ENCODE peak calls at places on chromosomes 11 and 22, in five cellular contexts. P is kidney, O is pancreas, I is IMR-90, T is bronchial epithelial cell. Q is an unnamed sample.

GRCh38 chr11:2139691-2140337 is 625 bp upstream of the IGF2 start:
- DNase-seq in P (peak), O (no peak), I (no peak), T (no peak), Q (no peak)

GRCh38 chr22:19478086-19478392 is 954 bp downstream of the UFD1 start:
- DNase-seq in P (no peak), O (no peak), I (no peak), T (no peak), Q (no peak)

GRCh38 chr11:115415939-115416338 is 88.3 kb downstream of the CADM1 start:
- DNase-seq in P (no peak), O (no peak), I (no peak), T (no peak), Q (no peak)

GRCh38 chr22:40544758-40545157 is 91.8 kb downstream of the MRTFA start:
- DNase-seq in P (no peak), O (no peak), I (no peak), T (no peak), Q (no peak)

GRCh38 chr22:20946080-20946986 is 20.7 kb upstream of the AIFM3 start:
- DNase-seq in P (no peak), O (no peak), I (peak), T (peak), Q (no peak)

GRCh38 chr11:13721760-13722159 is 53.3 kb downstream of the FAR1 start:
- DNase-seq in P (no peak), O (no peak), I (no peak), T (peak), Q (no peak)

GRCh38 chr11:108624196-108624925 is 30.8 kb upstream of the EXPH5 start:
- DNase-seq in P (no peak), O (no peak), I (no peak), T (no peak), Q (no peak)

GRCh38 chr11:78759067-78759466 is 184.4 kb upstream of the NARS2 start:
- DNase-seq in P (no peak), O (no peak), I (no peak), T (no peak), Q (no peak)

GRCh38 chr11:6210274-6210955 is 5.1 kb downstream of the C11orf42 start:
- DNase-seq in P (no peak), O (no peak), I (peak), T (no peak), Q (no peak)

GRCh38 chr11:110471315-110471714 is 41.6 kb downstream of the FDX1 start:
- DNase-seq in P (no peak), O (no peak), I (peak), T (peak), Q (no peak)

GRCh38 chr11:98625526-98625925 is 395.2 kb upstream of the CNTN5 start:
- DNase-seq in P (no peak), O (no peak), I (no peak), T (no peak), Q (no peak)

GRCh38 chr11:126400019-126400962 is 44.8 kb downstream of the ST3GAL4 start:
- DNase-seq in P (no peak), O (no peak), I (no peak), T (no peak), Q (no peak)

GRCh38 chr11:114270531-114271270 is 25.5 kb upstream of the NNMT start:
- DNase-seq in P (no peak), O (no peak), I (no peak), T (no peak), Q (no peak)

GRCh38 chr11:69075421-69076128 is 26.8 kb downstream of the TPCN2 start:
- DNase-seq in P (no peak), O (no peak), I (peak), T (no peak), Q (peak)

GRCh38 chr22:19290400-19291217 is 910 bp downstream of the CLTCL1 start:
- DNase-seq in P (peak), O (no peak), I (no peak), T (peak), Q (no peak)

GRCh38 chr11:83054001-83054400 is 17.7 kb downstream of the RAB30 start:
- DNase-seq in P (no peak), O (no peak), I (no peak), T (no peak), Q (no peak)

GRCh38 chr22:36417281-36417686 is 29.5 kb upstream of the MYH9 start:
- DNase-seq in P (no peak), O (peak), I (peak), T (peak), Q (peak)

GRCh38 chr11:35235944-35236666 is 97.1 kb downstream of the CD44 start:
- DNase-seq in P (no peak), O (peak), I (no peak), T (peak), Q (no peak)

GRCh38 chr11:26297179-26297970 is 34.6 kb upstream of the ANO3 start:
- DNase-seq in P (no peak), O (no peak), I (peak), T (peak), Q (no peak)

GRCh38 chr22:38284042-38284402 is 11.2 kb upstream of the TMEM184B start:
- DNase-seq in P (no peak), O (no peak), I (peak), T (no peak), Q (peak)

GRCh38 chr11:121494355-121495099 is 41.8 kb upstream of the SORL1-AS1 start:
- DNase-seq in P (no peak), O (no peak), I (no peak), T (peak), Q (no peak)

GRCh38 chr22:35517769-35518530 is 22.7 kb upstream of the RASD2 start:
- DNase-seq in P (no peak), O (no peak), I (no peak), T (peak), Q (no peak)

GRCh38 chr11:30172872-30173271 is 57.9 kb upstream of the FSHB start:
- DNase-seq in P (no peak), O (no peak), I (no peak), T (no peak), Q (no peak)

GRCh38 chr11:56841210-56841810 is 92.8 kb upstream of the OR9G4 start:
- DNase-seq in P (no peak), O (peak), I (peak), T (peak), Q (peak)

GRCh38 chr22:23408321-23408720 is 171.8 kb downstream of the IGLL1 start:
- DNase-seq in P (no peak), O (no peak), I (no peak), T (no peak), Q (no peak)

GRCh38 chr11:94521684-94522083 is 9.4 kb downstream of the C11orf97 start:
- DNase-seq in P (no peak), O (no peak), I (no peak), T (no peak), Q (no peak)

GRCh38 chr11:130783322-130783721 is 133.0 kb downstream of the SNX19 start:
- DNase-seq in P (no peak), O (no peak), I (no peak), T (no peak), Q (no peak)

GRCh38 chr22:37747090-37747714 is 50.4 kb downstream of the TRIOBP start:
- DNase-seq in P (no peak), O (no peak), I (peak), T (peak), Q (no peak)

GRCh38 chr22:24578355-24579241 is 14.3 kb downstream of the LRRC75B start:
- DNase-seq in P (no peak), O (no peak), I (peak), T (peak), Q (no peak)

GRCh38 chr11:44894217-44894617 is 56.5 kb downstream of the TP53I11 start:
- DNase-seq in P (no peak), O (no peak), I (peak), T (peak), Q (no peak)

GRCh38 chr22:34812631-34813030 is 253.3 kb upstream of the ISX start:
- DNase-seq in P (no peak), O (no peak), I (no peak), T (peak), Q (no peak)

GRCh38 chr11:115581871-115582639 is 77.8 kb upstream of the CADM1 start:
- DNase-seq in P (no peak), O (no peak), I (peak), T (peak), Q (no peak)

GRCh38 chr11:88122956-88123355 is 52.3 kb downstream of the RAB38 start:
- DNase-seq in P (no peak), O (no peak), I (no peak), T (no peak), Q (no peak)

GRCh38 chr11:17528181-17528691 is 16.0 kb downstream of the USH1C start:
- DNase-seq in P (peak), O (peak), I (peak), T (peak), Q (peak)

GRCh38 chr11:104614117-104614716 is 284.0 kb downstream of the CASP12 start:
- DNase-seq in P (no peak), O (no peak), I (no peak), T (no peak), Q (no peak)

GRCh38 chr22:25970996-25971811 is 198.1 kb upstream of the SEZ6L start:
- DNase-seq in P (no peak), O (no peak), I (no peak), T (no peak), Q (no peak)

GRCh38 chr11:133930767-133931448 is 25.9 kb downstream of the IGSF9B start:
- DNase-seq in P (no peak), O (no peak), I (no peak), T (no peak), Q (no peak)

GRCh38 chr11:103586756-103587155 is 449.7 kb upstream of the DDI1 start:
- DNase-seq in P (no peak), O (no peak), I (peak), T (peak), Q (no peak)

DNA sequence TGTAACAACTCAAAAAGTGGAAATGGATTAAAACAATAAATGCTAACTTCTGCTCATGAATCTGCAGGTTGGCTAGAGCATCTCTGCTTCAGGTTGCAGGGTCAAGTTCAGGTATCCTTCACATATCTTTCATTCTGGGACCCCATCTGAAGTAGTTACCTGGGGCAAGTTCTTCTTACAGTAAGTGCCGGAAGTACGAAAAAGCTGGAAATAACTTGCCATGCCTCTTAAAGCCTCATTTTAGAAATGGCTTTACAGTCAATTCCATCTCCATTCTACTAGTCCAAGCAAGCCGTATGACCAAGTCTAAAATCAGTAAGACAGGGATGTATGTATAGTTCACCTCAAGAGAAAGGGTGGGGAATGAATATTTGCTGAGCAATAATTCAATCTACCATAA is 93.7 kb downstream of the FCHSD2 start:
- DNase-seq in P (no peak), O (no peak), I (no peak), T (no peak), Q (no peak)
- H3K4me3 ChIP-seq in P (no peak), O (no peak), I (no peak), T (no peak), Q (no peak)

GRCh38 chr11:20023082-20023426 is 137.2 kb downstream of the DBX1 start:
- DNase-seq in P (no peak), O (no peak), I (no peak), T (no peak), Q (no peak)

GRCh38 chr11:20021212-20021611 is 139.1 kb downstream of the DBX1 start:
- DNase-seq in P (no peak), O (no peak), I (no peak), T (peak), Q (no peak)

GRCh38 chr11:20020716-20021115 is 139.6 kb downstream of the DBX1 start:
- DNase-seq in P (no peak), O (no peak), I (no peak), T (no peak), Q (no peak)

GRCh38 chr11:20021771-20022362 is 138.4 kb downstream of the DBX1 start:
- DNase-seq in P (no peak), O (no peak), I (no peak), T (no peak), Q (no peak)

GRCh38 chr11:20022363-20023081 is 137.8 kb downstream of the DBX1 start:
- DNase-seq in P (no peak), O (peak), I (peak), T (peak), Q (no peak)
- H3K4me3 ChIP-seq in P (peak), O (peak), I (no peak), T (peak), Q (no peak)

GRCh38 chr11:76947790-76948189 is 86.4 kb upstream of the B3GNT6 start:
- DNase-seq in P (no peak), O (no peak), I (no peak), T (no peak), Q (no peak)

GRCh38 chr11:76944225-76944624 is 83.5 kb downstream of the ACER3 start:
- DNase-seq in P (no peak), O (no peak), I (no peak), T (no peak), Q (no peak)

GRCh38 chr11:76947190-76947589 is 86.5 kb downstream of the ACER3 start:
- DNase-seq in P (no peak), O (no peak), I (no peak), T (no peak), Q (no peak)

GRCh38 chr11:76946223-76946622 is 85.5 kb downstream of the ACER3 start:
- DNase-seq in P (no peak), O (no peak), I (no peak), T (no peak), Q (no peak)
- H3K4me3 ChIP-seq in P (no peak), O (no peak), I (no peak), T (no peak), Q (no peak)

GRCh38 chr11:33936745-33937612 is 45.1 kb upstream of the LMO2 start:
- DNase-seq in P (peak), O (peak), I (peak), T (peak), Q (no peak)
- H3K4me3 ChIP-seq in P (no peak), O (no peak), I (no peak), T (no peak), Q (no peak)

GRCh38 chr22:39530136-39530535 is 2.4 kb downstream of the RPS19BP1 start:
- DNase-seq in P (peak), O (no peak), I (no peak), T (no peak), Q (no peak)

GRCh38 chr22:39528080-39528661 is 4.4 kb downstream of the RPS19BP1 start:
- DNase-seq in P (peak), O (no peak), I (no peak), T (no peak), Q (no peak)

GRCh38 chr22:39527481-39527961 is 5.0 kb downstream of the RPS19BP1 start:
- DNase-seq in P (peak), O (peak), I (peak), T (peak), Q (no peak)

GRCh38 chr22:39529487-39529851 is 3.1 kb downstream of the RPS19BP1 start:
- DNase-seq in P (no peak), O (no peak), I (no peak), T (no peak), Q (no peak)

DNA sequence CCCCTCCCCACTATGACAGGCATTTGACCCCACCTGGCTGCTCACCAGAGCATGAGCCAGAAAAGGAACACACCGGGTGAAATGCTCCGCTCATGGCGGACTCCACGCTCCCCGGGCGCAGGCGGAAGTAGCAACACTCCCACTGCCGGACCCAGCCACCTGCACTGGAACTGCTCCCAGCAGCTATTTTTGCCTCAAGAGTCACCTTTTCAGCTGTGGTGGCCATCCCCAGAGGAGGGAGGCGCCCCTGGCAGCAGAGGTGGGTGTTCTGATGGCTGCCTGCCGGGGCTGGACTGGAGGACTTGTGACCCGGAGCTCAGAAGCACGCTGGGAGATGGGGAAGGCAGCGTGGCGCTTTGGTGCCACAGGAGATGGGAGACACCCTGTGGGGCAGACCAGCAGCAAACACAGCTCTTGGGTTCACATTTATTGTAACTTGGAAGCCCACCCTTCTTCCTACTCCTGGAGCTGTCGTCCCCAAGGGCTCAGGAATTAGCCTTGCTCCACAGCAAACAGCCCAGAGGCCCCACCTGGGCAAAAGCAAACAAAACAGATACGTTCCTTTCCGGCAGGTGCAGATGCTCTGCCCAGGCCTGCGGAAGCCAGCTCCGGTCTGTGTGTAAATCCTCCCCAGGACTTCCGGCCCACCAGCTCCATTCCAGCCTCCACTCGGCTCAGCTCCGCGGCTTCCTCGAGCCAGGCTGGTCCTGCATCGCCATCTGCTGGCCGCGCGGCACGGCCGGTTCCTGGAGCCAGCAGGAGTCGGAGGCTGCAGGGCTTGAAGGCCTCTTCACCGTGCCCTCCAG is 3.7 kb downstream of the RPS19BP1 start:
- DNase-seq in P (peak), O (peak), I (peak), T (peak), Q (peak)
- H3K4me3 ChIP-seq in P (peak), O (peak), I (no peak), T (no peak), Q (peak)

DNA sequence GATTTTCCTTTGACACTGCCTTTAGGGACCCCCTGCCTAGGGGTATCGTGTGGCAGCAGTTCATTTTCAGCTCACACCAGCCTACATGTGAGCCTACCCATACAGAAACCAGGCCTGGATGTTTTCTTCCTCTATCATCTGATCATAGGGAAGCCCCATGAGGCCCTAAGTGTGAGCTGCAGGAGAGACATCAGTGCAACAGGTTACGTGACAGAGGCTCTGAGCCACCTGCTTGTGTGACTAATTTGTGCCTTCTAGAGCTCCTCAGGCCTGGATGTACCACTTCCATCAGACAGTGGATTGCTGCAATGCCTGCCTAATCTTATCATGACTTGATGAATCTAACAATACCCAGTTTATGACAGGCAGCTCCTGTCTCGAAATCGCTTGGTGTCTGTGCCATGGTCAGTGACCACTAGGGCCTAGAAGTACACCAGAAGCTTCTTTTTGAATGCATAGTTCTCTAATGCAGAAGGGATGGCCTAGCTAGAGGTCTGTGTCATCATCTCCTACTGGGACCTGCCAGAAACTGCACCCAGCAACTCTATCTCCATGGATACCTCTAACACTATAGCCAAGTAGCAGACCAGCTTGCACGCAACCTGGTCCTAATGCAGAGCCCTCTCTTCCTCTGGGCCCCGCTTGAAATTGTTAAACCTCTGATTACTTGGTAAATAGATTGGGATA is 109.7 kb upstream of the CLPB start:
- DNase-seq in P (no peak), O (no peak), I (no peak), T (no peak), Q (no peak)
- H3K4me3 ChIP-seq in P (no peak), O (no peak), I (no peak), T (no peak), Q (no peak)

GRCh38 chr11:9568854-9569587 is 4.4 kb upstream of the WEE1 start:
- DNase-seq in P (peak), O (peak), I (peak), T (peak), Q (peak)
- H3K4me3 ChIP-seq in P (peak), O (peak), I (no peak), T (no peak), Q (peak)

GRCh38 chr11:47711816-47712215 is 3.4 kb downstream of the AGBL2 start:
- DNase-seq in P (no peak), O (no peak), I (no peak), T (no peak), Q (no peak)
- H3K4me3 ChIP-seq in P (no peak), O (no peak), I (no peak), T (no peak), Q (no peak)

GRCh38 chr11:75428301-75428724 is 4.7 kb downstream of the KLHL35 start:
- DNase-seq in P (peak), O (peak), I (peak), T (peak), Q (peak)

GRCh38 chr11:75428989-75429640 is 3.9 kb downstream of the KLHL35 start:
- DNase-seq in P (no peak), O (no peak), I (no peak), T (no peak), Q (no peak)

GRCh38 chr11:75429902-75430691 is 2.9 kb downstream of the KLHL35 start:
- DNase-seq in P (peak), O (peak), I (peak), T (peak), Q (no peak)

GRCh38 chr11:75430692-75431532 is 2.1 kb downstream of the KLHL35 start:
- DNase-seq in P (no peak), O (no peak), I (no peak), T (no peak), Q (no peak)

DNA sequence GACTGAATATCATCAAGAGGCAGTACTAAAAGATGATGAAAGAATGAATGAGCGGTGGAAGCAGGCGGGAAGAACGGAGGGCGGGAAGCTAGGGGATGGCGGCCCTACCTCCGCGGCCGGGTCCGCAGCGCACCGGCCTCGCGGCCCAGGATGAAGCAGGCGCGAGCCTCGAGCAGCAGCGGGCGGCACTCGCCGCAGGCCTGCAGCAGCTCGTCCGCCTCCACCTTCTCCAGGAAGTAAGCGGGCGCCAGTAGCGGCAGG is 3.4 kb downstream of the KLHL35 start:
- DNase-seq in P (no peak), O (no peak), I (no peak), T (no peak), Q (no peak)
- H3K4me3 ChIP-seq in P (no peak), O (peak), I (peak), T (peak), Q (no peak)